ENCODE peak calls at places on chromosome 22, in six cellular contexts. J, N, K, G, I and T are unnamed samples. For H3K4me1 and H3K27me3, the result is how much of the 10 kb centered on the place peaks cover.

GRCh38 chr22:20130739-20131592 is 638 bp upstream of the ZDHHC8 start:
- DNase-seq in J (peak), N (peak), I (peak), K (peak), G (peak), T (peak)

GRCh38 chr22:25892678-25893077 is 150.7 kb downstream of the MYO18B start:
- DNase-seq in N (no peak), K (no peak), J (no peak), I (no peak), G (no peak), T (no peak)

GRCh38 chr22:33787645-33788456 is 132.4 kb downstream of the LARGE1 start:
- DNase-seq in N (no peak), I (no peak), G (no peak), K (no peak), J (no peak), T (no peak)

GRCh38 chr22:27801197-27801615 is 350 bp downstream of the MN1 start:
- DNase-seq in N (no peak), G (no peak), I (no peak), K (peak), J (peak), T (no peak)

GRCh38 chr22:23831781-23832180 is 7.0 kb downstream of the DERL3 start:
- DNase-seq in I (peak), N (no peak), J (no peak), K (no peak), G (no peak), T (no peak)

GRCh38 chr22:49650336-49651241 is 177.1 kb downstream of the BRD1 start:
- DNase-seq in G (no peak), N (no peak), J (no peak), K (no peak), I (no peak), T (no peak)

GRCh38 chr22:21026783-21027692 is 5.3 kb downstream of the SLC7A4 start:
- DNase-seq in K (no peak), J (no peak), N (no peak), G (peak), I (no peak), T (no peak)

GRCh38 chr22:40345801-40346177 is 511 bp upstream of the ADSL start:
- DNase-seq in K (peak), I (peak), G (no peak), N (no peak), J (peak), T (peak)

GRCh38 chr22:41411021-41411851 is 29.5 kb downstream of the TEF start:
- DNase-seq in N (peak), G (no peak), K (no peak), I (no peak), J (no peak), T (no peak)

GRCh38 chr22:50009765-50010675 is 2.5 kb downstream of the IL17REL start:
- DNase-seq in I (peak), J (no peak), N (no peak), G (no peak), K (no peak), T (no peak)

GRCh38 chr22:40324468-40325305 is 21.6 kb upstream of the ADSL start:
- DNase-seq in J (peak), I (no peak), G (no peak), K (peak), N (no peak), T (no peak)

GRCh38 chr22:20249797-20250354 is 18.2 kb downstream of the RTN4R start:
- DNase-seq in J (no peak), K (no peak), G (peak), I (no peak), N (peak), T (no peak)

GRCh38 chr22:23849009-23850006 is 8.4 kb upstream of the SLC2A11 start:
- DNase-seq in G (peak), J (peak), I (peak), K (peak), N (peak), T (peak)

GRCh38 chr22:31296258-31296657 is 4.0 kb upstream of the PIK3IP1 start:
- DNase-seq in I (no peak), N (no peak), K (no peak), G (peak), J (no peak), T (no peak)

GRCh38 chr22:23820748-23821211 is 18.0 kb downstream of the DERL3 start:
- DNase-seq in N (no peak), J (no peak), G (no peak), K (peak), I (peak), T (no peak)

GRCh38 chr22:40491990-40492631 is 121.7 kb downstream of the SGSM3 start:
- DNase-seq in K (no peak), N (no peak), J (no peak), G (peak), I (no peak), T (no peak)

GRCh38 chr22:36151006-36151595 is 9.5 kb downstream of the APOL3 start:
- DNase-seq in N (peak), I (no peak), J (no peak), K (no peak), G (peak), T (no peak)

GRCh38 chr22:24428751-24429410 is 1.5 kb downstream of the ADORA2A start:
- DNase-seq in N (no peak), K (no peak), I (peak), G (no peak), J (no peak), T (no peak)

GRCh38 chr22:27115816-27116256 is 458.4 kb downstream of the MIAT start:
- DNase-seq in G (no peak), I (no peak), K (no peak), N (no peak), J (no peak), T (peak)

GRCh38 chr22:17247832-17248231 is 28.6 kb upstream of the ADA2 start:
- DNase-seq in J (no peak), N (no peak), K (no peak), I (no peak), G (no peak), T (no peak)

GRCh38 chr22:36457688-36458450 is 23.6 kb downstream of the TXN2 start:
- DNase-seq in J (no peak), I (no peak), K (no peak), G (peak), N (peak), T (no peak)

GRCh38 chr22:40040927-40041326 is 46.2 kb downstream of the FAM83F start:
- DNase-seq in G (peak), N (peak), J (no peak), I (no peak), K (peak), T (no peak)

GRCh38 chr22:35634015-35634414 is 14.2 kb upstream of the APOL6 start:
- DNase-seq in N (no peak), I (no peak), J (no peak), K (no peak), G (no peak), T (no peak)

GRCh38 chr22:37630839-37631435 is 8.5 kb upstream of the SH3BP1 start:
- DNase-seq in J (no peak), K (no peak), N (no peak), I (no peak), G (no peak), T (no peak)
- H3K4me1 ChIP-seq in J (half or more), K (under half), N (under half), I (half or more), G (under half), T (under half)

GRCh38 chr22:44493206-44493605 is 4.8 kb downstream of the RTL6 start:
- DNase-seq in J (no peak), I (no peak), G (no peak), K (no peak), N (no peak), T (no peak)
- H3K27me3 ChIP-seq in J (under half), I (under half), G (under half), K (under half), N (under half), T (under half)

GRCh38 chr22:28930357-28931007 is 47.1 kb downstream of the ZNRF3 start:
- DNase-seq in J (no peak), K (no peak), N (no peak), G (no peak), I (no peak), T (no peak)
- H3K4me1 ChIP-seq in J (under half), K (under half), N (under half), G (under half), I (under half), T (under half)

GRCh38 chr22:22345781-22346180 is 101.2 kb downstream of the VPREB1 start:
- DNase-seq in N (no peak), J (no peak), G (no peak), I (no peak), K (no peak), T (no peak)

GRCh38 chr22:22341736-22342135 is 97.2 kb downstream of the VPREB1 start:
- DNase-seq in K (no peak), G (no peak), I (no peak), J (no peak), N (no peak), T (no peak)

GRCh38 chr22:22342697-22343602 is 98.4 kb downstream of the VPREB1 start:
- DNase-seq in J (peak), K (peak), N (no peak), I (peak), G (peak), T (peak)

GRCh38 chr22:22344430-22344829 is 99.8 kb downstream of the VPREB1 start:
- DNase-seq in K (no peak), J (no peak), G (no peak), N (no peak), I (no peak), T (no peak)

GRCh38 chr22:22343603-22344276 is 99.2 kb downstream of the VPREB1 start:
- DNase-seq in G (no peak), K (no peak), N (no peak), J (no peak), I (no peak), T (peak)
- H3K27me3 ChIP-seq in G (under half), K (under half), N (under half), J (under half), I (under half), T (under half)

GRCh38 chr22:46545041-46545796 is 7.8 kb upstream of the CELSR1 start:
- DNase-seq in I (no peak), K (no peak), G (no peak), N (no peak), J (no peak), T (no peak)
- H3K4me1 ChIP-seq in I (half or more), K (under half), G (under half), N (under half), J (under half), T (under half)

GRCh38 chr22:47586038-47586437 is 823.6 kb downstream of the TBC1D22A start:
- DNase-seq in J (no peak), N (no peak), K (no peak), G (peak), I (no peak), T (no peak)

GRCh38 chr22:47586946-47587345 is 824.5 kb downstream of the TBC1D22A start:
- DNase-seq in I (no peak), J (no peak), N (no peak), K (no peak), G (no peak), T (no peak)

GRCh38 chr22:47587361-47587760 is 824.9 kb downstream of the TBC1D22A start:
- DNase-seq in G (no peak), N (no peak), J (no peak), K (no peak), I (no peak), T (no peak)

GRCh38 chr22:47583959-47584562 is 821.6 kb downstream of the TBC1D22A start:
- DNase-seq in G (no peak), K (no peak), N (no peak), J (no peak), I (no peak), T (no peak)

DNA sequence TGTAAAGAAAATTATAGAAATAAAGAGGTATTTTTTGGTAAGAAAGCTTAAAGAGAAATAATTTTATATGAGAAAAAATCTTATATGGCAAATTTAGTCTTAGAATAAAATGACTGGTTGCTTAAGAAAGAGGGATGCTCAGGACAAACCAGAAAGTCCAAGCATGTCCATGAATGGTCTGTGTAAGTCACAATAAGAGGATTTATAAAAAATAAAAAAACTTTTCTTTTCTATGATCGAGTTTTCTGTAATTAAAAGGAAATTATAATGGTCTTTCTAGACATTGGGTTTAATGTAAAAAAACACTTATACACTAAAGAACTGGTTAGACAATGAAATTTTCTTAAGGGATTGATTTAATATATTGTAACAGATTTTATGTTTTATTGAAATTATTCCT is 819.6 kb downstream of the TBC1D22A start:
- DNase-seq in I (no peak), K (no peak), G (no peak), N (no peak), J (no peak), T (no peak)
- H3K27me3 ChIP-seq in I (under half), K (under half), G (under half), N (under half), J (under half), T (under half)

GRCh38 chr22:45667486-45667885 is 4.1 kb upstream of the ATXN10 start:
- DNase-seq in K (no peak), I (no peak), G (no peak), N (no peak), J (no peak), T (no peak)
- H3K4me1 ChIP-seq in K (under half), I (under half), G (under half), N (under half), J (under half), T (under half)

DNA sequence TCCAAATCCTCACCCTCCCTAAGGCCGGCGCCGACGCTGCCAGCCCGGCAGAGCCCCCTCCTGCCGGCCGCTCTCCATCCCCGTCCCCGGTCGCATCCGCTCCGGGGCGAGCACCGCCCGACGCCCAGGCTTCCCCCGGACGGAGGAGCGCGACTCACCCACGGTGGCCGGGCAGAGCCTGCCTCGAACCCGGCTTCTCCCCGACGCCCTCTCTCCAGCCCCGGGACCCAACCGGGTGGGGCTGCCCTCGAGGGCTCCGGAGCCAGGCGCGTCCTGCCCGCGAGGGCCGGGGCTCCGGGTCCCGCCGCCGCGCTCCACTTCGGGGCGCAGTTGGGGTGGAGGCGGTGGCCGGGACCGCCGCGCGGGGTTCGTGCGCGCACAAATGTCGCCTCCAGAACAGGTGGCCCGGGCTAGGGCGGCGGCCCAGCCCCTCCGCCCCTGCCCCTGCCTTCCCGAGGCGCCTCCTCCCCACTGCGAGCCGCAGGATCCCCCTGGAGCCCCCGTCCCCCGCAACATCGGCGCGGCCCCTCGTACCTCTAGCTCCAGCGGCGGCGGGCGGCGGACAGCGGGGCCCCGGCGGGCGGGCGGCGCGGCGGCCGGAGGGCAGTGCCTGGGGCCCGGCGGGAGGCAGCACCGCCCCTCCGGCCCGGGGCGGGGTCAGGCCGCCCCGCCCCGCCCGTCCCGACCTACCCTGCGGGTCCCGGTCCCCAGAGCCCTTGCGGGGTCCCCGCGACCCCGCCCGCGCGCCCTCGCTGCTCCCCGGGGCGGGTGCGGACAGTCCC is at the start of gene A4GALT:
- DNase-seq in J (no peak), I (no peak), K (no peak), G (no peak), N (no peak), T (no peak)
- H3K27me3 ChIP-seq in J (under half), I (under half), K (under half), G (under half), N (under half), T (under half)

GRCh38 chr22:38422615-38423511 is 32.1 kb downstream of the KCNJ4 start:
- DNase-seq in N (no peak), K (no peak), I (no peak), G (no peak), J (no peak), T (peak)
- H3K4me1 ChIP-seq in N (under half), K (under half), I (under half), G (under half), J (under half), T (under half)

GRCh38 chr22:22119003-22119402 is 125.6 kb upstream of the VPREB1 start:
- DNase-seq in N (no peak), G (no peak), K (no peak), J (no peak), I (no peak), T (no peak)
- H3K27me3 ChIP-seq in N (under half), G (under half), K (under half), J (under half), I (under half), T (under half)